ENCODE peak calls at places on chromosomes 13 and 19, in four cellular contexts. D is D721Med, A is MCF 10A, V is neural crest cell. R is an unnamed sample.

GRCh38 chr19:46489445-46490272 is 6.0 kb downstream of the PNMA8B start:
- DNase-seq in A (no peak), D (no peak), V (no peak), R (no peak)

GRCh38 chr13:106373989-106374572 is 161.4 kb downstream of the EFNB2 start:
- DNase-seq in A (peak), D (no peak), V (no peak), R (no peak)

GRCh38 chr19:17794731-17795494 is at the start of gene B3GNT3:
- DNase-seq in D (no peak), V (no peak), A (peak), R (no peak)

GRCh38 chr19:38993271-38993670 is 17.7 kb upstream of the FBXO17 start:
- DNase-seq in A (peak), V (no peak), D (no peak), R (no peak)

GRCh38 chr13:85095887-85096286 is 703.3 kb downstream of the SLITRK6 start:
- DNase-seq in D (no peak), V (no peak), A (no peak), R (no peak)

GRCh38 chr19:42301646-42302204 is at the start of gene PRR19:
- DNase-seq in A (no peak), D (no peak), V (no peak), R (no peak)

GRCh38 chr19:17052439-17052838 is 22.8 kb downstream of the HAUS8 start:
- DNase-seq in A (peak), D (no peak), V (peak), R (no peak)

GRCh38 chr19:4581381-4582111 is 22.1 kb upstream of the SEMA6B start:
- DNase-seq in D (peak), A (peak), V (peak), R (no peak)

GRCh38 chr13:105196052-105196451 is 1339.4 kb downstream of the EFNB2 start:
- DNase-seq in D (no peak), A (peak), V (no peak), R (no peak)

GRCh38 chr19:34480971-34481821 is at the start of gene WTIP:
- DNase-seq in V (peak), A (peak), D (no peak), R (no peak)

GRCh38 chr19:12779162-12779993 is 4.0 kb upstream of the HOOK2 start:
- DNase-seq in D (no peak), V (peak), A (peak), R (no peak)

GRCh38 chr13:73998631-73999030 is 135.6 kb downstream of the KLF12 start:
- DNase-seq in A (no peak), D (no peak), V (no peak), R (no peak)

DNA sequence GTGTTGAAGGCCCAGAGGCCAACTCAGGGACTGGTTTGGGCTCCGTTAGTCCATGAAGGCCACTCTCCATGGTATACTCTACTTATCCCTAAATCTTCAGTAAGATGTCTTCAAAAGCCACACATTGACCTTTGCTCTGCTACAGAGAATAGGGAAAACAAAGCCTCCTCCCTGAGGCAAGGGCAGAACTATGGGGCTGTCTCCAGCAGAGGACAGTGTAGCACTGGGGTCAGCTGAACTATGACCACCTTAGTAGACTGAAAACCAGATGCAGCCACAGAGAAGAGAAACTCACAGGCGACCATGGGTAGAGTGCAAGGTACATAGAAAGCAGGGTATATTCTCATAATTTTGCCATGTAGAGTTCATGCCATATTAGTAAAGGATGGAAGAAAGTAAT is 587.4 kb downstream of the LMO7 start:
- DNase-seq in V (no peak), A (peak), D (no peak), R (no peak)
- TF ChIP-seq CTCF in V (no peak), A (no peak), D (no peak), R (no peak)

GRCh38 chr13:65679240-65679639 is 1550.9 kb downstream of the PCDH9 start:
- DNase-seq in V (no peak), A (peak), D (no peak), R (no peak)

DNA sequence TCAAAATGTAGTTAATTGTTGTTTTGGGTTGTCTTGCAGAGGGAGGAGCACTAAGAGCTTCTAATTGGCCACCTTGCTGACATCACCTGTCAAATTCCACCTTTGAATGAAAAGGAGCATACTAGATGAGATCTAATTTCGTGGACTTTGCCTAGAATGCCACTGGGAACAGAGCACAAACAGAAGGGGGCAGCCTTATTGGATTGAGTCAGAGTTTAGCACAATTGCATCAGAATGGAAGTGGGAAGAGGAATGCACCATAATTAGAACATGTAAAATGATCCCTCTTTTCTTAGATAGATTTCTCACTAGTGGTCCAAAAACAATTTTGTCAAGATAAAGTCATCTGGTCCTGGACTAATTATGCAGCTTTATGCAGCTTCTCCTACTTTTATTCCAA is 1552.2 kb downstream of the PCDH9 start:
- DNase-seq in V (no peak), D (no peak), A (peak), R (no peak)
- TF ChIP-seq CTCF in V (no peak), D (no peak), A (no peak), R (no peak)

GRCh38 chr13:25252770-25253169 is 34.5 kb downstream of the MTMR6 start:
- DNase-seq in A (no peak), D (no peak), V (no peak), R (no peak)

GRCh38 chr13:25252229-25252628 is 35.1 kb downstream of the MTMR6 start:
- DNase-seq in A (no peak), V (no peak), D (no peak), R (no peak)

GRCh38 chr13:25247345-25247744 is 39.9 kb downstream of the MTMR6 start:
- DNase-seq in V (no peak), A (no peak), D (no peak), R (no peak)

GRCh38 chr13:25248071-25248470 is 39.2 kb downstream of the MTMR6 start:
- DNase-seq in V (no peak), A (no peak), D (no peak), R (no peak)

GRCh38 chr13:25249001-25249543 is 38.2 kb downstream of the MTMR6 start:
- DNase-seq in V (no peak), A (peak), D (no peak), R (no peak)
- TF ChIP-seq CTCF in V (peak), A (peak), D (peak), R (no peak)

GRCh38 chr13:36850790-36851438 is 31.9 kb downstream of the RFXAP start:
- DNase-seq in V (no peak), A (peak), D (no peak), R (no peak)
- TF ChIP-seq CTCF in V (peak), A (no peak), D (peak), R (no peak)

DNA sequence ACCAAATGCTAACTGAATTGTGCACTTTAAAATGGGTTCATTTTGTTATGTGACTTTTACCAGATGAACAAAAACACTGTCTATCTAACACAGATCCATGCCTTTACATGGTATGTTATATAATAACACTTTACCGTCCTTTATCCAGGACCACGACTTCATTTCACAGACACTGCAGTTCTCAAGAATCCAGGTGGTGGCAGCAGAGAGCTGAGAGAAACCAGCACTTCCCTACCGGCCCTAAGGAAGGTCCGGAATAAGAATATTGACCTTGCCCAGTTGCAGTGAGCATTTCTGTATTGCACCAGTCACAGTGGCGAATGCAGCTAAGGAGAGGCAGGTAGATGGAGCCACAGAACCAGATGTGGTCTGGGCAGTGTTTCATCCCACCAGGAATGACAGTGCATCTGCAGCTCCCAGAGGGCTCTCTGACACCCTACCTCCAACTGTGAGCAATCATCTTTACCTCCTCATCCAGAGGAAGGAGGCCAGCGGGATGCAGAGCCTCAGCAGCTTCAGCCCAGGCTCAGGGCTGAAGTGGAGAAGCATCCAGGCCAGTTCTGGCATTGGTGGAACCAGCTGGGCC is 44.6 kb downstream of the ZNF787 start:
- DNase-seq in D (no peak), V (peak), A (peak), R (peak)
- TF ChIP-seq CTCF in D (peak), V (peak), A (peak), R (peak)